ENCODE peak calls at places on chromosomes 16 and 17, in four cellular contexts. X is CD8-positive, alpha-beta T cell; T is ascending aorta; I is lower lobe of right lung. U is an unnamed sample.
A peak's percentile ranks its signal among the peaks of the same experiment; 100 is the strongest.

GRCh38 chr17:48636177-48637018 is 10.2 kb upstream of the HOXB9 start:
- DNase-seq in X (peak; percentile 51), T (no peak), I (peak; percentile 70), U (peak; percentile 89)

GRCh38 chr17:75625813-75626486 is 7.3 kb upstream of the SMIM5 start:
- DNase-seq in X (no peak), T (no peak), I (no peak), U (no peak)

GRCh38 chr17:33229028-33229427 is 64.1 kb downstream of the ASIC2 start:
- DNase-seq in X (no peak), T (no peak), I (no peak), U (no peak)

GRCh38 chr16:57890752-57891111 is 80.2 kb downstream of the CNGB1 start:
- DNase-seq in X (no peak), T (no peak), I (no peak), U (no peak)

GRCh38 chr17:19348081-19348650 is 14.4 kb downstream of the B9D1 start:
- DNase-seq in X (no peak), T (no peak), I (no peak), U (peak; percentile 34)

GRCh38 chr16:73037331-73037745 is 10.6 kb downstream of the ZFHX3 start:
- DNase-seq in X (no peak), T (no peak), I (no peak), U (no peak)

GRCh38 chr17:77602883-77603640 is 355.4 kb upstream of the TNRC6C start:
- DNase-seq in X (no peak), T (no peak), I (no peak), U (peak; percentile 35)

GRCh38 chr16:2212362-2213324 is 2.0 kb upstream of the BRICD5 start:
- DNase-seq in X (no peak), T (no peak), I (peak; percentile 81), U (no peak)

GRCh38 chr17:7846765-7847661 is 7.9 kb upstream of the TMEM88 start:
- DNase-seq in X (no peak), T (no peak), I (peak; percentile 46), U (no peak)

GRCh38 chr16:55055262-55055661 is 124.6 kb downstream of the IRX5 start:
- DNase-seq in X (no peak), T (no peak), I (no peak), U (no peak)
- H3K27me3 ChIP-seq in X (peaks cover 6% of the 10 kb centered on the region), T (no peaks in the 10 kb centered on the region), I (peaks cover 32% of the 10 kb centered on the region), U (no peaks in the 10 kb centered on the region)

GRCh38 chr17:4932756-4933155 is 679 bp downstream of the GP1BA start:
- DNase-seq in X (no peak), T (no peak), I (no peak), U (no peak)

GRCh38 chr17:4935650-4936049 is 3.6 kb downstream of the GP1BA start:
- DNase-seq in X (no peak), T (no peak), I (no peak), U (no peak)

GRCh38 chr17:4936436-4936835 is 3.4 kb downstream of the SLC25A11 start:
- DNase-seq in X (no peak), T (no peak), I (no peak), U (no peak)

GRCh38 chr17:4933646-4934045 is 1.6 kb downstream of the GP1BA start:
- DNase-seq in X (no peak), T (no peak), I (no peak), U (no peak)

GRCh38 chr17:4934173-4934979 is 2.3 kb downstream of the GP1BA start:
- DNase-seq in X (no peak), T (no peak), I (no peak), U (no peak)
- TF ChIP-seq CTCF in X (no peak), T (no peak), I (peak; percentile 16), U (peak; percentile 20)

DNA sequence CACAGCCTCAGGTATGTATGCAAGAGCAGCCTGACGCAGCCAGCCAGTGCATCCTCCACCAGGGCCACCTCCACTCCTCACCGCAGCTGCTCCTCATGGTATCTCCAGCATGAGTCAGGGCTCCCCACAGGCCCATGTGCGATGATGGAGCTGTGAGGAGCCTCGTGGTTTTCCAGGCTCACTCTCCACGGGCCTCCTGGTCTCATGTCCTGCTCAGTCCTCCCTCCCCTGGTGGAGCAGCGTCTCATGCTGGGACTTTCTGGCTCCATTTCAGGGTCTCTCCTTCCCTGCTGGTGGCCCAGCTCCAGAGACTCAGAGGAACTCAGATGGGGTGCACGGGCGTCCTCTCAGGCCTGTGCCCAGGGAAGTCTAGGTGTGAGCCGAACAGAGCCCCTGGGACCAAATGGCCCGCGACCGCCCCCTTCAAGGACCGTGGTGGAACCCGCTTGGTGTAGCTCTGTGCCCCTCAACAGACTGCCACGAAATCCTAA is 70.4 kb downstream of the METRNL start:
- DNase-seq in X (no peak), T (no peak), I (no peak), U (no peak)
- H3K27me3 ChIP-seq in X (no peaks in the 10 kb centered on the region), T (no peaks in the 10 kb centered on the region), I (peaks cover 5% of the 10 kb centered on the region), U (no peaks in the 10 kb centered on the region)

GRCh38 chr17:81400154-81400938 is 5.1 kb downstream of the BAHCC1 start:
- DNase-seq in X (no peak), T (no peak), I (peak; percentile 72), U (peak; percentile 74)

GRCh38 chr17:81403040-81403467 is 7.8 kb downstream of the BAHCC1 start:
- DNase-seq in X (no peak), T (no peak), I (no peak), U (no peak)

GRCh38 chr17:81400939-81401726 is 5.9 kb downstream of the BAHCC1 start:
- DNase-seq in X (no peak), T (no peak), I (no peak), U (no peak)

GRCh38 chr17:81402530-81402941 is 7.3 kb downstream of the BAHCC1 start:
- DNase-seq in X (no peak), T (no peak), I (no peak), U (no peak)

GRCh38 chr17:81401727-81402529 is 6.7 kb downstream of the BAHCC1 start:
- DNase-seq in X (no peak), T (no peak), I (no peak), U (peak; percentile 71)
- TF ChIP-seq CTCF in X (no peak), T (peak; percentile 37), I (peak; percentile 29), U (peak; percentile 32)

GRCh38 chr16:27224271-27224737 is 21.0 kb downstream of the KDM8 start:
- DNase-seq in X (no peak), T (no peak), I (no peak), U (no peak)

GRCh38 chr16:27224741-27225300 is 21.5 kb downstream of the KDM8 start:
- DNase-seq in X (no peak), T (no peak), I (peak; percentile 27), U (no peak)

GRCh38 chr16:27222499-27223225 is 19.3 kb downstream of the KDM8 start:
- DNase-seq in X (no peak), T (no peak), I (peak; percentile 54), U (no peak)

GRCh38 chr16:27223226-27223610 is 19.9 kb downstream of the KDM8 start:
- DNase-seq in X (no peak), T (no peak), I (peak; percentile 42), U (no peak)

DNA sequence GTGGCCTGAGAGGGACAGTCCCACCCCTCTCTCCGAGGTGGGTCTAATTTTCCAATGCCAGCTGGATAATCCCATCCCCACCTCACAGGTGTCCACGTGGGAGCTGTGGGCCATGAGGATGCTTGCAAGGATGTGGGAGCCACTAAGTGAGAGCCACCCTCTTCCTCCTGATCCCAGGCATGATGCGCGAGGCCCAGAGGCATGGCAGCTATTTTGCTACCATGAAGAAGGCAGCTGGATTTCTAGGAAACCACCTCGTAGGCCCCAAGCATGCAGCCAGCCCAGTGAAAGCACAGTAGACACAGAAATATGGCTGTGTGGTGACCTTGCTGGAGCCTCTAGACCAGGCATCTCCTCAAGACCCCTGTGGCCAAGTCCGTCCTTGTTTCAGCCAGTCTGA is 20.4 kb downstream of the KDM8 start:
- DNase-seq in X (no peak), T (no peak), I (peak; percentile 16), U (no peak)
- H3K27me3 ChIP-seq in X (no peaks in the 10 kb centered on the region), T (no peaks in the 10 kb centered on the region), I (no peaks in the 10 kb centered on the region), U (no peaks in the 10 kb centered on the region)

DNA sequence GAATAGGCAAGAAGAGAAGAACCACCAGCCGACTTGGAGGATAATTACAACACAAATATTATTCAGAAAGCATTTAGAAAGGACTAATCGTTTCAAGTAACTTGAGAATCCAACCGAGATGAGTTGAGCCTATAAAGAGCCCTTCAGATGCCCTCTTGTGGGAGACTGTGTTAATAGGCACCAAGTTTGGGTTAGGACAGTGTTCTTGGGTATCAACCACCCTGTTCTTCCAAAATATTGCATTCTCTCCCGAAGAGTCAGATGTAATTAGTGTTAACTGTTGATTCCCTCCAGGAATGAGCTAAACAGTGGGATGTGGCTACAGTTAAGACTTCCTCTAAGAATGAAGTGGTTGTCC is 87.8 kb upstream of the NOL11 start:
- DNase-seq in X (no peak), T (no peak), I (no peak), U (no peak)
- TF ChIP-seq CTCF in X (no peak), T (no peak), I (peak; percentile 42), U (peak; percentile 5)